ENCODE peak calls at places on chromosomes 2 and 18, in six cellular contexts. P is upper lobe of right lung, N is lower lobe of right lung, A is body of pancreas, F is lung, S is Karpas-422. H is an unnamed sample.

GRCh38 chr18:75959150-75959549 is 531.6 kb upstream of the SMIM21 start:
- DNase-seq in P (no peak), N (no peak), A (no peak), F (no peak), S (no peak), H (no peak)

GRCh38 chr2:96949701-96950350 is 36.6 kb downstream of the FAM178B start:
- DNase-seq in P (no peak), N (peak; percentile 32), A (no peak), F (no peak), S (no peak), H (no peak)

GRCh38 chr2:214393796-214394195 is 17.1 kb upstream of the VWC2L start:
- DNase-seq in P (no peak), N (no peak), A (no peak), F (no peak), S (no peak), H (no peak)

GRCh38 chr2:200258881-200259576 is 47.5 kb upstream of the SPATS2L start:
- DNase-seq in P (no peak), N (no peak), A (peak; percentile 23), F (no peak), S (no peak), H (no peak)

GRCh38 chr2:14081526-14081925 is 551.0 kb upstream of the LRATD1 start:
- DNase-seq in P (no peak), N (no peak), A (no peak), F (no peak), S (no peak), H (no peak)

GRCh38 chr2:165691615-165692014 is 102.4 kb downstream of the GALNT3 start:
- DNase-seq in P (no peak), N (no peak), A (no peak), F (no peak), S (no peak), H (peak; percentile 9)

GRCh38 chr2:187936228-187936627 is 355.4 kb upstream of the GULP1 start:
- DNase-seq in P (no peak), N (no peak), A (no peak), F (no peak), S (no peak), H (no peak)

GRCh38 chr2:237412646-237413292 is 1.2 kb downstream of the COL6A3 start:
- DNase-seq in P (no peak), N (no peak), A (no peak), F (no peak), S (no peak), H (no peak)

GRCh38 chr2:212392048-212392447 is 146.6 kb downstream of the ERBB4 start:
- DNase-seq in P (no peak), N (no peak), A (no peak), F (no peak), S (no peak), H (no peak)

GRCh38 chr2:28543316-28544068 is 47.6 kb downstream of the PLB1 start:
- DNase-seq in P (no peak), N (no peak), A (no peak), F (no peak), S (no peak), H (peak; percentile 43)

GRCh38 chr2:199988176-199988575 is 32.8 kb downstream of the MAIP1 start:
- DNase-seq in P (no peak), N (no peak), A (no peak), F (no peak), S (no peak), H (no peak)

GRCh38 chr2:38572167-38572566 is 30.6 kb downstream of the HNRNPLL start:
- DNase-seq in P (no peak), N (no peak), A (peak; percentile 10), F (peak; percentile 37), S (no peak), H (no peak)

GRCh38 chr18:45896991-45897390 is 70.1 kb downstream of the EPG5 start:
- DNase-seq in P (no peak), N (no peak), A (no peak), F (no peak), S (no peak), H (no peak)

DNA sequence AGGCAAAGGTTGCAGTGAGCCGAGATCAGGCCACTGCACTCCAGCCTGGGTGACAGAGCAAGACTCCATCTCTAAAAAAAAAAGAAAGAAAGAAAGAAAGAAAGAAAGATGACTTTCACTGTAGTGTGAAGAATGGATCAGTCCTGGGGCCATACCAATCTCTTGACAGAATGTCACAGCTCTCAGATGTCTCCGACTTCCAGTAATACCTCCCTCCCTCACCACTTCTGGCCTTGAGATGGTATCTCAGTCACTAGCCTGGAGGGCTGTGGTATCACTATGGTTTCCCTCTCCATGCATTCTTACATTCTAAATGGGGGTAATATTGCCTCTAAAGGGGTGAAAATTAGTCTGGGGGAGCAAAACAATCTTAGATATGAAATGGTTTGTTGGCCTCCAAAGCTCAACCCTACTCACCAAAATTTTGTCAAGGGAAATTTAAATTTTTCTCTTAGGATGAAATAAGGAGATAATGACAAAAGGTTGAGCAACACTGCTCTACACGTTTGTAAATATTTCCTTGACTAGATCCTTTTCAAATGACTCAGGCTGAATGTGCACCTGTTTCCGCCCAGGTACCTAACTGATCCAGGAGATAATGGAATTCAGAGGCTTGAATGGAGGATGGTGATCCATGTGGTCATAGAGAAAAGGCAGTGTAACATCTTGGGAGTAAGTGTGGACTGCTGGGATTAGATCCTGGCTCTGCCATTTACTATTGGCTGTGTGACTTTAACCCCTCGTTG is 19.9 kb upstream of the SPRED2 start:
- DNase-seq in P (no peak), N (no peak), A (no peak), F (no peak), S (no peak), H (no peak)
- H3K27ac ChIP-seq in P (no peak overlapping the region), N (no peak overlapping the region), A (no peak overlapping the region), F (no peak overlapping the region), S (no peak overlapping the region), H (no peak overlapping the region)

DNA sequence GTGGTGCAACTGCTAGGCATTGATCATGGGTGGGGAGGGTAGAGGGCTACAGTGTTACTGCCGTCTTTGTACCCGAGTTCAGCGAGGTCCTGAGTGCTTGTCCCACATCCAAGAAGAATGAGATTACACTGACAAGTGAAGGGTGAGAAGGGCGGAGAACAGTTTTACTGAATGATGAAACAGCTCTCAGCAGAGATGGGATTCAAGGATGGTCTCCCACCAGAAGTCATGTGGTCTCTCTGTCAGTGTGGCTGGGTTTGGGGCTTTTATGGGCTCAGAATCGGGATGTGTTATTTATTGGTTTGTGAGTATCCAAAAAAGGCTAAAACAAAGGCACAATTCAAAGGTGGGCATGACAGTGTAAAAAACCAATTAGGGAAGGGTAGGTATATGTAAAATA is 10.8 kb upstream of the ASB1 start:
- DNase-seq in P (no peak), N (no peak), A (no peak), F (no peak), S (no peak), H (no peak)
- H3K27ac ChIP-seq in P (no peak overlapping the region), N (no peak overlapping the region), A (no peak overlapping the region), F (no peak overlapping the region), S (no peak overlapping the region), H (no peak overlapping the region)

DNA sequence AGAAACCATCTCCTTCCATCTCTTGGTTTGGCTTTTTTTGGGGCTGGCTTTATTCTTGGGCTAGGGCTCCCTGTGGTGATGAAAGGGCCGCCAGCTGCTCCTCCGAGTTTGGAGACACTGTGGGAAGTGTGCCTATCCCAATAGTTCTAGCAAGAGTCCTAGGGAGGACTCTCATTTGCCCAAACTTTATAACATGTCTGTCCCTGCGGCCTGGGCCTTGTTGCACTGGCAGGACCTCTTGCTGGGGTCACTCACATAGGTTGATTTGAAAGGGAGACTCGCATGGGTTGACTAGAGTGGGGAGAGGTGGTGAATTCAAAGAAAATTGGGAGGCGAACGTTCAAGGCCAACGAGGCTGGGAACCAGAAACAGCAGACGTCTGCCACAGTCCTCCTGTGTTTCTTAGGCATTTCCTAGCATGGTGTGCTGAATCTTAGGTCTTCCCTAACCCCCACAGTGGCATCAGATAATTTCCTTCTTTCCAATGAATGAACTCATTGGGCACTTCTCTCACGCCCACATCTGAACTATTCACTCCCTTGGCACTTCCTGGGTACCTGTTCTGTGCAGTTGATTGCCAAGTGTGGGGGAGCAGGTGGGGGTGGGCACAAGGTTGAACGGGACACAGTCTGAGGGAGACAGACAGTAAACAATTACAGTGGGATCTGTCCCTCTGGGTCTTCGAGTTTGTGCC is 26.8 kb downstream of the NIFK start:
- DNase-seq in P (no peak), N (no peak), A (no peak), F (no peak), S (no peak), H (no peak)
- H3K27ac ChIP-seq in P (no peak overlapping the region), N (no peak overlapping the region), A (peak overlapping the region; percentile 87), F (no peak overlapping the region), S (no peak overlapping the region), H (no peak overlapping the region)

GRCh38 chr2:179550849-179551248 is 286.2 kb upstream of the SESTD1 start:
- DNase-seq in P (no peak), N (no peak), A (no peak), F (no peak), S (no peak), H (no peak)
- H3K27ac ChIP-seq in P (no peak overlapping the region), N (no peak overlapping the region), A (no peak overlapping the region), F (no peak overlapping the region), S (no peak overlapping the region), H (no peak overlapping the region)

GRCh38 chr2:9752441-9753275 is 90.6 kb upstream of the TAF1B start:
- DNase-seq in P (no peak), N (no peak), A (no peak), F (no peak), S (no peak), H (no peak)

GRCh38 chr2:9754532-9754887 is 88.8 kb upstream of the TAF1B start:
- DNase-seq in P (no peak), N (no peak), A (no peak), F (no peak), S (no peak), H (no peak)

GRCh38 chr2:9751831-9752230 is 91.4 kb upstream of the TAF1B start:
- DNase-seq in P (no peak), N (no peak), A (no peak), F (no peak), S (no peak), H (no peak)

GRCh38 chr2:9753665-9754531 is 89.4 kb upstream of the TAF1B start:
- DNase-seq in P (peak; percentile 66), N (no peak), A (no peak), F (no peak), S (no peak), H (no peak)

GRCh38 chr2:9753276-9753600 is 90.0 kb upstream of the TAF1B start:
- DNase-seq in P (peak; percentile 66), N (no peak), A (peak; percentile 39), F (no peak), S (peak; percentile 53), H (no peak)
- H3K27ac ChIP-seq in P (no peak overlapping the region), N (peak overlapping the region; percentile 18), A (no peak overlapping the region), F (no peak overlapping the region), S (no peak overlapping the region), H (no peak overlapping the region)

DNA sequence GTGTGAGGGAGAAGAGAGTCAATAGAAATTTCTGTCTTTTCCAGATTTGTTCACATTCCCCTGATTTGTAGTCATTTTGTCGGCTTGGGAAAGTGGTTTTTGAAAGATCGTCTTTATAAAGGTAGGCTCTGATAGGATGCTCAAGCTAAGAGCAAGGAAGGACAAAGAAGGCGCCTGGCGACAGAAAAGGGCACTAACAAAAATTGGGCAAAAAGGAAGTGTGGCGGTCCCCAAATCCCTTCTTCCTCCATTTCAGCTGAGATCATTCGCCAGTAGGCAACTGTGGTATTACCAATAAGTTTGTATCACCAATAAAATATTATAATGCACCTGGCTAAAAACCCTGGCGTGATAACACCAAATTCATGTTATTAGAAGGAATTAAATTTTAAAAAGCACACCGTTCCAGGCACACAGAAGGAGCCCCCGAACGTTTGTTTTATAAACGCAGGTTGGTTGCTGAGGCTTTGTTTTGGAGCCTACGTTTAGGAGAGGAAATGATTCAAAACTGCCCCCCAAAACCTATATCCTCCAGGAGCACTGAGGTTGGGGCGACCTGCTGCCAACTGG is 756 bp upstream of the PTPN4 start:
- DNase-seq in P (no peak), N (no peak), A (no peak), F (no peak), S (no peak), H (no peak)
- H3K27ac ChIP-seq in P (peak overlapping the region; percentile 89), N (peak overlapping the region; percentile 90), A (peak overlapping the region; percentile 95), F (peak overlapping the region; percentile 88), S (no peak overlapping the region), H (peak overlapping the region; percentile 90)

H was measured in WERI-Rb-1.